ENCODE peak calls at places on chromosomes 12 and 14, in ten cellular contexts. One of them, this sample, is unnamed.

GRCh38 chr12:47084172-47084571 is 4.4 kb upstream of the AMIGO2 start:
- DNase-seq in activated CD4-positive, CD25-positive, alpha-beta regulatory T cell: no peak
- DNase-seq in activated T-helper 1 cell treated with Interleukin-2 at 50 U/mL for 16 hours: no peak
- DNase-seq in Caki2: no peak
- DNase-seq in stimulated activated CD4-positive, alpha-beta T cell treated with anti-CD3 and anti-CD28 coated beads, Interleukin-2, amount 100 ng/mL, for 24 hours: no peak
- DNase-seq in NCI-H2081: no peak
- DNase-seq in trophoblast cell: no peak
- DNase-seq in AG09319: no peak
- DNase-seq in cardiac fibroblast: no peak
- DNase-seq in tibial artery: no peak
- DNase-seq in this sample: no peak

GRCh38 chr12:981956-982355 is 9.1 kb upstream of the ERC1 start:
- DNase-seq in cardiac fibroblast: no peak
- DNase-seq in stimulated activated CD4-positive, alpha-beta T cell treated with anti-CD3 and anti-CD28 coated beads, Interleukin-2, amount 100 ng/mL, for 24 hours: no peak
- DNase-seq in Caki2: no peak
- DNase-seq in activated T-helper 1 cell treated with Interleukin-2 at 50 U/mL for 16 hours: no peak
- DNase-seq in activated CD4-positive, CD25-positive, alpha-beta regulatory T cell: no peak
- DNase-seq in trophoblast cell: no peak
- DNase-seq in AG09319: no peak
- DNase-seq in tibial artery: no peak
- DNase-seq in NCI-H2081: no peak
- DNase-seq in this sample: no peak

GRCh38 chr14:53601409-53601808 is 355.2 kb downstream of the BMP4 start:
- DNase-seq in activated T-helper 1 cell treated with Interleukin-2 at 50 U/mL for 16 hours: no peak
- DNase-seq in stimulated activated CD4-positive, alpha-beta T cell treated with anti-CD3 and anti-CD28 coated beads, Interleukin-2, amount 100 ng/mL, for 24 hours: no peak
- DNase-seq in tibial artery: no peak
- DNase-seq in NCI-H2081: no peak
- DNase-seq in AG09319: no peak
- DNase-seq in cardiac fibroblast: no peak
- DNase-seq in Caki2: no peak
- DNase-seq in trophoblast cell: no peak
- DNase-seq in activated CD4-positive, CD25-positive, alpha-beta regulatory T cell: no peak
- DNase-seq in this sample: no peak

GRCh38 chr12:112018571-112019237 is 5.5 kb downstream of the ERP29 start:
- DNase-seq in Caki2: no peak
- DNase-seq in activated T-helper 1 cell treated with Interleukin-2 at 50 U/mL for 16 hours: no peak
- DNase-seq in NCI-H2081: peak
- DNase-seq in trophoblast cell: no peak
- DNase-seq in stimulated activated CD4-positive, alpha-beta T cell treated with anti-CD3 and anti-CD28 coated beads, Interleukin-2, amount 100 ng/mL, for 24 hours: no peak
- DNase-seq in tibial artery: no peak
- DNase-seq in AG09319: no peak
- DNase-seq in cardiac fibroblast: peak
- DNase-seq in activated CD4-positive, CD25-positive, alpha-beta regulatory T cell: no peak
- DNase-seq in this sample: no peak

GRCh38 chr14:68245146-68246073 is 425.8 kb downstream of the RAD51B start:
- DNase-seq in cardiac fibroblast: peak
- DNase-seq in AG09319: no peak
- DNase-seq in trophoblast cell: no peak
- DNase-seq in Caki2: no peak
- DNase-seq in activated CD4-positive, CD25-positive, alpha-beta regulatory T cell: no peak
- DNase-seq in activated T-helper 1 cell treated with Interleukin-2 at 50 U/mL for 16 hours: no peak
- DNase-seq in stimulated activated CD4-positive, alpha-beta T cell treated with anti-CD3 and anti-CD28 coated beads, Interleukin-2, amount 100 ng/mL, for 24 hours: no peak
- DNase-seq in tibial artery: no peak
- DNase-seq in NCI-H2081: no peak
- DNase-seq in this sample: no peak

GRCh38 chr12:101619868-101620761 is 25.3 kb downstream of the MYBPC1 start:
- DNase-seq in activated T-helper 1 cell treated with Interleukin-2 at 50 U/mL for 16 hours: no peak
- DNase-seq in Caki2: no peak
- DNase-seq in trophoblast cell: no peak
- DNase-seq in stimulated activated CD4-positive, alpha-beta T cell treated with anti-CD3 and anti-CD28 coated beads, Interleukin-2, amount 100 ng/mL, for 24 hours: no peak
- DNase-seq in activated CD4-positive, CD25-positive, alpha-beta regulatory T cell: no peak
- DNase-seq in tibial artery: no peak
- DNase-seq in AG09319: no peak
- DNase-seq in NCI-H2081: peak
- DNase-seq in cardiac fibroblast: no peak
- DNase-seq in this sample: no peak

GRCh38 chr12:98873823-98874222 is 228.7 kb downstream of the APAF1 start:
- DNase-seq in activated CD4-positive, CD25-positive, alpha-beta regulatory T cell: no peak
- DNase-seq in activated T-helper 1 cell treated with Interleukin-2 at 50 U/mL for 16 hours: no peak
- DNase-seq in NCI-H2081: no peak
- DNase-seq in AG09319: no peak
- DNase-seq in Caki2: no peak
- DNase-seq in tibial artery: no peak
- DNase-seq in stimulated activated CD4-positive, alpha-beta T cell treated with anti-CD3 and anti-CD28 coated beads, Interleukin-2, amount 100 ng/mL, for 24 hours: no peak
- DNase-seq in cardiac fibroblast: no peak
- DNase-seq in trophoblast cell: no peak
- DNase-seq in this sample: no peak

GRCh38 chr12:53994268-53994690 is 5.7 kb upstream of the HOXC9 start:
- DNase-seq in trophoblast cell: no peak
- DNase-seq in Caki2: no peak
- DNase-seq in NCI-H2081: no peak
- DNase-seq in AG09319: no peak
- DNase-seq in tibial artery: no peak
- DNase-seq in activated CD4-positive, CD25-positive, alpha-beta regulatory T cell: no peak
- DNase-seq in stimulated activated CD4-positive, alpha-beta T cell treated with anti-CD3 and anti-CD28 coated beads, Interleukin-2, amount 100 ng/mL, for 24 hours: no peak
- DNase-seq in cardiac fibroblast: no peak
- DNase-seq in activated T-helper 1 cell treated with Interleukin-2 at 50 U/mL for 16 hours: no peak
- DNase-seq in this sample: no peak

GRCh38 chr12:72093930-72094329 is 155.3 kb downstream of the TPH2 start:
- DNase-seq in activated CD4-positive, CD25-positive, alpha-beta regulatory T cell: no peak
- DNase-seq in AG09319: no peak
- DNase-seq in tibial artery: no peak
- DNase-seq in Caki2: no peak
- DNase-seq in stimulated activated CD4-positive, alpha-beta T cell treated with anti-CD3 and anti-CD28 coated beads, Interleukin-2, amount 100 ng/mL, for 24 hours: no peak
- DNase-seq in NCI-H2081: no peak
- DNase-seq in activated T-helper 1 cell treated with Interleukin-2 at 50 U/mL for 16 hours: no peak
- DNase-seq in trophoblast cell: no peak
- DNase-seq in cardiac fibroblast: no peak
- DNase-seq in this sample: no peak

GRCh38 chr12:88985011-88985410 is 367.3 kb downstream of the DUSP6 start:
- DNase-seq in cardiac fibroblast: no peak
- DNase-seq in AG09319: no peak
- DNase-seq in activated T-helper 1 cell treated with Interleukin-2 at 50 U/mL for 16 hours: no peak
- DNase-seq in stimulated activated CD4-positive, alpha-beta T cell treated with anti-CD3 and anti-CD28 coated beads, Interleukin-2, amount 100 ng/mL, for 24 hours: no peak
- DNase-seq in activated CD4-positive, CD25-positive, alpha-beta regulatory T cell: no peak
- DNase-seq in NCI-H2081: no peak
- DNase-seq in Caki2: no peak
- DNase-seq in tibial artery: no peak
- DNase-seq in trophoblast cell: peak
- DNase-seq in this sample: no peak

GRCh38 chr12:66678640-66679268 is at the start of gene GRIP1:
- DNase-seq in tibial artery: no peak
- DNase-seq in trophoblast cell: peak
- DNase-seq in stimulated activated CD4-positive, alpha-beta T cell treated with anti-CD3 and anti-CD28 coated beads, Interleukin-2, amount 100 ng/mL, for 24 hours: no peak
- DNase-seq in NCI-H2081: peak
- DNase-seq in Caki2: no peak
- DNase-seq in AG09319: no peak
- DNase-seq in activated CD4-positive, CD25-positive, alpha-beta regulatory T cell: no peak
- DNase-seq in activated T-helper 1 cell treated with Interleukin-2 at 50 U/mL for 16 hours: no peak
- DNase-seq in cardiac fibroblast: no peak
- DNase-seq in this sample: no peak

GRCh38 chr12:131091413-131091975 is 137.8 kb downstream of the ADGRD1 start:
- DNase-seq in cardiac fibroblast: no peak
- DNase-seq in stimulated activated CD4-positive, alpha-beta T cell treated with anti-CD3 and anti-CD28 coated beads, Interleukin-2, amount 100 ng/mL, for 24 hours: peak
- DNase-seq in tibial artery: no peak
- DNase-seq in Caki2: no peak
- DNase-seq in AG09319: no peak
- DNase-seq in activated T-helper 1 cell treated with Interleukin-2 at 50 U/mL for 16 hours: no peak
- DNase-seq in NCI-H2081: no peak
- DNase-seq in trophoblast cell: no peak
- DNase-seq in activated CD4-positive, CD25-positive, alpha-beta regulatory T cell: no peak
- DNase-seq in this sample: no peak

GRCh38 chr12:47651368-47652254 is 54.2 kb downstream of the RPAP3 start:
- DNase-seq in trophoblast cell: peak
- DNase-seq in tibial artery: peak
- DNase-seq in activated CD4-positive, CD25-positive, alpha-beta regulatory T cell: no peak
- DNase-seq in activated T-helper 1 cell treated with Interleukin-2 at 50 U/mL for 16 hours: peak
- DNase-seq in cardiac fibroblast: peak
- DNase-seq in NCI-H2081: peak
- DNase-seq in Caki2: peak
- DNase-seq in stimulated activated CD4-positive, alpha-beta T cell treated with anti-CD3 and anti-CD28 coated beads, Interleukin-2, amount 100 ng/mL, for 24 hours: peak
- DNase-seq in AG09319: peak
- DNase-seq in this sample: no peak

GRCh38 chr14:103372552-103373304 is 12.5 kb upstream of the MARK3 start:
- DNase-seq in Caki2: peak
- DNase-seq in NCI-H2081: no peak
- DNase-seq in tibial artery: no peak
- DNase-seq in cardiac fibroblast: peak
- DNase-seq in activated CD4-positive, CD25-positive, alpha-beta regulatory T cell: no peak
- DNase-seq in stimulated activated CD4-positive, alpha-beta T cell treated with anti-CD3 and anti-CD28 coated beads, Interleukin-2, amount 100 ng/mL, for 24 hours: peak
- DNase-seq in AG09319: peak
- DNase-seq in trophoblast cell: peak
- DNase-seq in activated T-helper 1 cell treated with Interleukin-2 at 50 U/mL for 16 hours: no peak
- DNase-seq in this sample: no peak

GRCh38 chr12:109716092-109716479 is 2.5 kb downstream of the FAM222A start:
- DNase-seq in tibial artery: no peak
- DNase-seq in AG09319: no peak
- DNase-seq in stimulated activated CD4-positive, alpha-beta T cell treated with anti-CD3 and anti-CD28 coated beads, Interleukin-2, amount 100 ng/mL, for 24 hours: no peak
- DNase-seq in cardiac fibroblast: no peak
- DNase-seq in trophoblast cell: no peak
- DNase-seq in activated T-helper 1 cell treated with Interleukin-2 at 50 U/mL for 16 hours: no peak
- DNase-seq in NCI-H2081: no peak
- DNase-seq in Caki2: no peak
- DNase-seq in activated CD4-positive, CD25-positive, alpha-beta regulatory T cell: no peak
- DNase-seq in this sample: no peak

GRCh38 chr12:16603265-16603915 is 2.6 kb downstream of the LMO3 start:
- DNase-seq in trophoblast cell: no peak
- DNase-seq in AG09319: no peak
- DNase-seq in cardiac fibroblast: no peak
- DNase-seq in activated T-helper 1 cell treated with Interleukin-2 at 50 U/mL for 16 hours: no peak
- DNase-seq in NCI-H2081: peak
- DNase-seq in tibial artery: no peak
- DNase-seq in activated CD4-positive, CD25-positive, alpha-beta regulatory T cell: no peak
- DNase-seq in stimulated activated CD4-positive, alpha-beta T cell treated with anti-CD3 and anti-CD28 coated beads, Interleukin-2, amount 100 ng/mL, for 24 hours: no peak
- DNase-seq in Caki2: no peak
- DNase-seq in this sample: no peak

GRCh38 chr14:21071225-21072041 is 1.3 kb downstream of the ARHGEF40 start:
- DNase-seq in trophoblast cell: peak
- DNase-seq in tibial artery: peak
- DNase-seq in NCI-H2081: peak
- DNase-seq in cardiac fibroblast: peak
- DNase-seq in Caki2: peak
- DNase-seq in activated T-helper 1 cell treated with Interleukin-2 at 50 U/mL for 16 hours: no peak
- DNase-seq in AG09319: peak
- DNase-seq in activated CD4-positive, CD25-positive, alpha-beta regulatory T cell: no peak
- DNase-seq in stimulated activated CD4-positive, alpha-beta T cell treated with anti-CD3 and anti-CD28 coated beads, Interleukin-2, amount 100 ng/mL, for 24 hours: peak
- DNase-seq in this sample: no peak

GRCh38 chr14:105582639-105583038 is 56.3 kb downstream of the TMEM121 start:
- DNase-seq in cardiac fibroblast: peak
- DNase-seq in NCI-H2081: no peak
- DNase-seq in activated CD4-positive, CD25-positive, alpha-beta regulatory T cell: no peak
- DNase-seq in Caki2: no peak
- DNase-seq in activated T-helper 1 cell treated with Interleukin-2 at 50 U/mL for 16 hours: no peak
- DNase-seq in tibial artery: no peak
- DNase-seq in AG09319: no peak
- DNase-seq in stimulated activated CD4-positive, alpha-beta T cell treated with anti-CD3 and anti-CD28 coated beads, Interleukin-2, amount 100 ng/mL, for 24 hours: no peak
- DNase-seq in trophoblast cell: no peak
- DNase-seq in this sample: no peak

GRCh38 chr12:3464561-3464960 is 26.4 kb upstream of the PRMT8 start:
- DNase-seq in AG09319: no peak
- DNase-seq in trophoblast cell: no peak
- DNase-seq in stimulated activated CD4-positive, alpha-beta T cell treated with anti-CD3 and anti-CD28 coated beads, Interleukin-2, amount 100 ng/mL, for 24 hours: no peak
- DNase-seq in Caki2: no peak
- DNase-seq in cardiac fibroblast: no peak
- DNase-seq in activated T-helper 1 cell treated with Interleukin-2 at 50 U/mL for 16 hours: no peak
- DNase-seq in activated CD4-positive, CD25-positive, alpha-beta regulatory T cell: no peak
- DNase-seq in tibial artery: no peak
- DNase-seq in NCI-H2081: no peak
- DNase-seq in this sample: no peak

GRCh38 chr14:20934148-20934762 is 21.0 kb upstream of the RNASE2 start:
- DNase-seq in activated T-helper 1 cell treated with Interleukin-2 at 50 U/mL for 16 hours: peak
- DNase-seq in Caki2: no peak
- DNase-seq in NCI-H2081: no peak
- DNase-seq in AG09319: no peak
- DNase-seq in cardiac fibroblast: peak
- DNase-seq in activated CD4-positive, CD25-positive, alpha-beta regulatory T cell: peak
- DNase-seq in stimulated activated CD4-positive, alpha-beta T cell treated with anti-CD3 and anti-CD28 coated beads, Interleukin-2, amount 100 ng/mL, for 24 hours: peak
- DNase-seq in trophoblast cell: no peak
- DNase-seq in tibial artery: no peak
- DNase-seq in this sample: no peak

GRCh38 chr14:58665773-58666500 is 28.2 kb downstream of the DACT1 start:
- DNase-seq in Caki2: no peak
- DNase-seq in cardiac fibroblast: no peak
- DNase-seq in activated T-helper 1 cell treated with Interleukin-2 at 50 U/mL for 16 hours: no peak
- DNase-seq in trophoblast cell: no peak
- DNase-seq in AG09319: no peak
- DNase-seq in stimulated activated CD4-positive, alpha-beta T cell treated with anti-CD3 and anti-CD28 coated beads, Interleukin-2, amount 100 ng/mL, for 24 hours: no peak
- DNase-seq in NCI-H2081: no peak
- DNase-seq in tibial artery: no peak
- DNase-seq in activated CD4-positive, CD25-positive, alpha-beta regulatory T cell: no peak
- DNase-seq in this sample: no peak

GRCh38 chr12:19574606-19575005 is 135.3 kb downstream of the AEBP2 start:
- DNase-seq in tibial artery: no peak
- DNase-seq in activated T-helper 1 cell treated with Interleukin-2 at 50 U/mL for 16 hours: no peak
- DNase-seq in cardiac fibroblast: no peak
- DNase-seq in Caki2: no peak
- DNase-seq in activated CD4-positive, CD25-positive, alpha-beta regulatory T cell: no peak
- DNase-seq in trophoblast cell: no peak
- DNase-seq in AG09319: no peak
- DNase-seq in NCI-H2081: no peak
- DNase-seq in stimulated activated CD4-positive, alpha-beta T cell treated with anti-CD3 and anti-CD28 coated beads, Interleukin-2, amount 100 ng/mL, for 24 hours: no peak
- DNase-seq in this sample: no peak

GRCh38 chr12:47111392-47111778 is 31.6 kb upstream of the AMIGO2 start:
- DNase-seq in stimulated activated CD4-positive, alpha-beta T cell treated with anti-CD3 and anti-CD28 coated beads, Interleukin-2, amount 100 ng/mL, for 24 hours: no peak
- DNase-seq in trophoblast cell: no peak
- DNase-seq in Caki2: no peak
- DNase-seq in activated T-helper 1 cell treated with Interleukin-2 at 50 U/mL for 16 hours: no peak
- DNase-seq in activated CD4-positive, CD25-positive, alpha-beta regulatory T cell: no peak
- DNase-seq in NCI-H2081: no peak
- DNase-seq in tibial artery: no peak
- DNase-seq in cardiac fibroblast: no peak
- DNase-seq in AG09319: no peak
- DNase-seq in this sample: no peak

GRCh38 chr12:92193063-92193462 is 47.4 kb upstream of the BTG1 start:
- DNase-seq in trophoblast cell: no peak
- DNase-seq in AG09319: no peak
- DNase-seq in NCI-H2081: no peak
- DNase-seq in activated T-helper 1 cell treated with Interleukin-2 at 50 U/mL for 16 hours: no peak
- DNase-seq in cardiac fibroblast: no peak
- DNase-seq in activated CD4-positive, CD25-positive, alpha-beta regulatory T cell: no peak
- DNase-seq in tibial artery: no peak
- DNase-seq in stimulated activated CD4-positive, alpha-beta T cell treated with anti-CD3 and anti-CD28 coated beads, Interleukin-2, amount 100 ng/mL, for 24 hours: no peak
- DNase-seq in Caki2: no peak
- DNase-seq in this sample: no peak

GRCh38 chr12:108306014-108306501 is 33.1 kb downstream of the CMKLR1 start:
- DNase-seq in stimulated activated CD4-positive, alpha-beta T cell treated with anti-CD3 and anti-CD28 coated beads, Interleukin-2, amount 100 ng/mL, for 24 hours: no peak
- DNase-seq in NCI-H2081: no peak
- DNase-seq in cardiac fibroblast: peak
- DNase-seq in Caki2: peak
- DNase-seq in activated CD4-positive, CD25-positive, alpha-beta regulatory T cell: no peak
- DNase-seq in activated T-helper 1 cell treated with Interleukin-2 at 50 U/mL for 16 hours: no peak
- DNase-seq in tibial artery: peak
- DNase-seq in trophoblast cell: no peak
- DNase-seq in AG09319: peak
- DNase-seq in this sample: no peak

GRCh38 chr14:46490150-46490769 is 161.3 kb downstream of the RPL10L start:
- DNase-seq in NCI-H2081: peak
- DNase-seq in AG09319: no peak
- DNase-seq in tibial artery: no peak
- DNase-seq in stimulated activated CD4-positive, alpha-beta T cell treated with anti-CD3 and anti-CD28 coated beads, Interleukin-2, amount 100 ng/mL, for 24 hours: no peak
- DNase-seq in Caki2: peak
- DNase-seq in trophoblast cell: no peak
- DNase-seq in activated T-helper 1 cell treated with Interleukin-2 at 50 U/mL for 16 hours: no peak
- DNase-seq in cardiac fibroblast: no peak
- DNase-seq in activated CD4-positive, CD25-positive, alpha-beta regulatory T cell: no peak
- DNase-seq in this sample: no peak

GRCh38 chr14:77014004-77014604 is 14.4 kb downstream of the IRF2BPL start:
- DNase-seq in stimulated activated CD4-positive, alpha-beta T cell treated with anti-CD3 and anti-CD28 coated beads, Interleukin-2, amount 100 ng/mL, for 24 hours: no peak
- DNase-seq in AG09319: no peak
- DNase-seq in activated CD4-positive, CD25-positive, alpha-beta regulatory T cell: no peak
- DNase-seq in Caki2: no peak
- DNase-seq in trophoblast cell: peak
- DNase-seq in cardiac fibroblast: peak
- DNase-seq in activated T-helper 1 cell treated with Interleukin-2 at 50 U/mL for 16 hours: no peak
- DNase-seq in NCI-H2081: no peak
- DNase-seq in tibial artery: peak
- DNase-seq in this sample: no peak

GRCh38 chr14:52043690-52044089 is 25.2 kb downstream of the NID2 start:
- DNase-seq in stimulated activated CD4-positive, alpha-beta T cell treated with anti-CD3 and anti-CD28 coated beads, Interleukin-2, amount 100 ng/mL, for 24 hours: peak
- DNase-seq in trophoblast cell: peak
- DNase-seq in activated T-helper 1 cell treated with Interleukin-2 at 50 U/mL for 16 hours: peak
- DNase-seq in Caki2: peak
- DNase-seq in AG09319: no peak
- DNase-seq in tibial artery: no peak
- DNase-seq in NCI-H2081: no peak
- DNase-seq in activated CD4-positive, CD25-positive, alpha-beta regulatory T cell: peak
- DNase-seq in cardiac fibroblast: peak
- DNase-seq in this sample: no peak

This sample was measured in central memory CD8-positive, alpha-beta T cell.